ENCODE peak calls at places on chromosomes 6 and 20, in six cellular contexts. One of them, this sample, is unnamed.

GRCh38 chr6:135922170-135922569 is 70.7 kb downstream of the PDE7B start:
- DNase-seq in C1 segment of cervical spinal cord: no peak
- DNase-seq in midbrain: no peak
- DNase-seq in activated T-helper 1 cell treated with anti-CD3 and anti-CD28 coated beads, Interleukin-12 subunit alpha, Interleukin-12 subunit beta, Interleukin-2, Interleukin-4 antibody, amounts not matched to agents 30 ng/mL and 10 ng/mL and 1 ng/mL, durations not matched to agents 14 hours and 24 hours and 36 hours: no peak
- DNase-seq in neural progenitor cell: no peak
- DNase-seq in chondrocyte: no peak
- DNase-seq in this sample: no peak

GRCh38 chr6:34196116-34196832 is 40.4 kb upstream of the HMGA1 start:
- DNase-seq in C1 segment of cervical spinal cord: peak
- DNase-seq in activated T-helper 1 cell treated with anti-CD3 and anti-CD28 coated beads, Interleukin-12 subunit alpha, Interleukin-12 subunit beta, Interleukin-2, Interleukin-4 antibody, amounts not matched to agents 30 ng/mL and 10 ng/mL and 1 ng/mL, durations not matched to agents 14 hours and 24 hours and 36 hours: peak
- DNase-seq in neural progenitor cell: peak
- DNase-seq in midbrain: peak
- DNase-seq in chondrocyte: peak
- DNase-seq in this sample: peak

GRCh38 chr6:159169193-159169555 is at the start of gene FNDC1:
- DNase-seq in midbrain: no peak
- DNase-seq in C1 segment of cervical spinal cord: no peak
- DNase-seq in activated T-helper 1 cell treated with anti-CD3 and anti-CD28 coated beads, Interleukin-12 subunit alpha, Interleukin-12 subunit beta, Interleukin-2, Interleukin-4 antibody, amounts not matched to agents 30 ng/mL and 10 ng/mL and 1 ng/mL, durations not matched to agents 14 hours and 24 hours and 36 hours: peak
- DNase-seq in chondrocyte: no peak
- DNase-seq in neural progenitor cell: peak
- DNase-seq in this sample: no peak

GRCh38 chr6:13810688-13811446 is 3.5 kb downstream of the MCUR1 start:
- DNase-seq in chondrocyte: no peak
- DNase-seq in neural progenitor cell: no peak
- DNase-seq in activated T-helper 1 cell treated with anti-CD3 and anti-CD28 coated beads, Interleukin-12 subunit alpha, Interleukin-12 subunit beta, Interleukin-2, Interleukin-4 antibody, amounts not matched to agents 30 ng/mL and 10 ng/mL and 1 ng/mL, durations not matched to agents 14 hours and 24 hours and 36 hours: no peak
- DNase-seq in C1 segment of cervical spinal cord: no peak
- DNase-seq in midbrain: no peak
- DNase-seq in this sample: no peak

GRCh38 chr20:14556206-14556605 is 218.8 kb upstream of the FLRT3 start:
- DNase-seq in C1 segment of cervical spinal cord: no peak
- DNase-seq in midbrain: no peak
- DNase-seq in neural progenitor cell: no peak
- DNase-seq in activated T-helper 1 cell treated with anti-CD3 and anti-CD28 coated beads, Interleukin-12 subunit alpha, Interleukin-12 subunit beta, Interleukin-2, Interleukin-4 antibody, amounts not matched to agents 30 ng/mL and 10 ng/mL and 1 ng/mL, durations not matched to agents 14 hours and 24 hours and 36 hours: no peak
- DNase-seq in chondrocyte: no peak
- DNase-seq in this sample: no peak

GRCh38 chr6:100100776-100101175 is 106.8 kb upstream of the MCHR2 start:
- DNase-seq in chondrocyte: no peak
- DNase-seq in neural progenitor cell: no peak
- DNase-seq in C1 segment of cervical spinal cord: no peak
- DNase-seq in midbrain: no peak
- DNase-seq in activated T-helper 1 cell treated with anti-CD3 and anti-CD28 coated beads, Interleukin-12 subunit alpha, Interleukin-12 subunit beta, Interleukin-2, Interleukin-4 antibody, amounts not matched to agents 30 ng/mL and 10 ng/mL and 1 ng/mL, durations not matched to agents 14 hours and 24 hours and 36 hours: no peak
- DNase-seq in this sample: no peak

GRCh38 chr6:81886157-81886556 is 133.7 kb upstream of the TENT5A start:
- DNase-seq in activated T-helper 1 cell treated with anti-CD3 and anti-CD28 coated beads, Interleukin-12 subunit alpha, Interleukin-12 subunit beta, Interleukin-2, Interleukin-4 antibody, amounts not matched to agents 30 ng/mL and 10 ng/mL and 1 ng/mL, durations not matched to agents 14 hours and 24 hours and 36 hours: no peak
- DNase-seq in neural progenitor cell: no peak
- DNase-seq in chondrocyte: no peak
- DNase-seq in C1 segment of cervical spinal cord: no peak
- DNase-seq in midbrain: no peak
- DNase-seq in this sample: no peak

GRCh38 chr6:159217595-159218275 is 48.5 kb downstream of the FNDC1 start:
- DNase-seq in activated T-helper 1 cell treated with anti-CD3 and anti-CD28 coated beads, Interleukin-12 subunit alpha, Interleukin-12 subunit beta, Interleukin-2, Interleukin-4 antibody, amounts not matched to agents 30 ng/mL and 10 ng/mL and 1 ng/mL, durations not matched to agents 14 hours and 24 hours and 36 hours: no peak
- DNase-seq in neural progenitor cell: peak
- DNase-seq in chondrocyte: no peak
- DNase-seq in midbrain: no peak
- DNase-seq in C1 segment of cervical spinal cord: no peak
- DNase-seq in this sample: no peak

GRCh38 chr6:140434761-140435160 is 1060.3 kb upstream of the CITED2 start:
- DNase-seq in chondrocyte: no peak
- DNase-seq in activated T-helper 1 cell treated with anti-CD3 and anti-CD28 coated beads, Interleukin-12 subunit alpha, Interleukin-12 subunit beta, Interleukin-2, Interleukin-4 antibody, amounts not matched to agents 30 ng/mL and 10 ng/mL and 1 ng/mL, durations not matched to agents 14 hours and 24 hours and 36 hours: no peak
- DNase-seq in C1 segment of cervical spinal cord: no peak
- DNase-seq in neural progenitor cell: no peak
- DNase-seq in midbrain: no peak
- DNase-seq in this sample: no peak